ENCODE peak calls at places on chromosomes 11 and 22, in five cellular contexts. R is activated CD8-positive, alpha-beta memory T cell treated with anti-CD3 and anti-CD28 coated beads, Interleukin-2, amount 50 U/mL, for 48 hours; J is psoas muscle; W is WTC11; B is effector memory CD8-positive, alpha-beta T cell. M is an unnamed sample.

GRCh38 chr11:25769287-25769686 is 562.6 kb upstream of the ANO3 start:
- DNase-seq in R (no peak), J (no peak), W (no peak), B (no peak), M (no peak)

GRCh38 chr22:49011379-49011768 is 816.3 kb downstream of the BRD1 start:
- DNase-seq in R (peak), J (no peak), W (no peak), B (no peak), M (no peak)

GRCh38 chr11:90997241-90997640 is 774.4 kb upstream of the CHORDC1 start:
- DNase-seq in R (no peak), J (no peak), W (no peak), B (no peak), M (no peak)

GRCh38 chr11:65130631-65131416 is 3.5 kb downstream of the SYVN1 start:
- DNase-seq in R (no peak), J (no peak), W (no peak), B (no peak), M (no peak)

GRCh38 chr11:104476454-104476853 is 312.5 kb upstream of the PDGFD start:
- DNase-seq in R (no peak), J (no peak), W (no peak), B (no peak), M (no peak)

GRCh38 chr11:133619973-133620372 is 87.7 kb upstream of the OPCML start:
- DNase-seq in R (no peak), J (no peak), W (no peak), B (no peak), M (no peak)

GRCh38 chr11:71566081-71566620 is 788 bp downstream of the KRTAP5-10 start:
- DNase-seq in R (no peak), J (no peak), W (no peak), B (no peak), M (no peak)

GRCh38 chr11:124760205-124760652 is 1.9 kb downstream of the ESAM start:
- DNase-seq in R (no peak), J (peak), W (peak), B (no peak), M (no peak)

GRCh38 chr11:112817376-112817775 is 143.8 kb upstream of the NCAM1 start:
- DNase-seq in R (no peak), J (no peak), W (no peak), B (no peak), M (no peak)

GRCh38 chr11:74325649-74326645 is 14.5 kb upstream of the P4HA3 start:
- DNase-seq in R (no peak), J (peak), W (no peak), B (no peak), M (no peak)

GRCh38 chr11:113954235-113954634 is 20.7 kb upstream of the HTR3A start:
- DNase-seq in R (no peak), J (no peak), W (no peak), B (no peak), M (no peak)

GRCh38 chr11:118473537-118473936 is 37.2 kb downstream of the KMT2A start:
- DNase-seq in R (no peak), J (no peak), W (no peak), B (no peak), M (no peak)

GRCh38 chr11:57288771-57289579 is 35.8 kb downstream of the TNKS1BP1 start:
- DNase-seq in R (no peak), J (no peak), W (no peak), B (no peak), M (no peak)

GRCh38 chr22:23014250-23014649 is 56.1 kb upstream of the GNAZ start:
- DNase-seq in R (no peak), J (no peak), W (no peak), B (no peak), M (no peak)

GRCh38 chr11:79026803-79027445 is 413.9 kb downstream of the TENM4 start:
- DNase-seq in R (no peak), J (no peak), W (no peak), B (no peak), M (no peak)

GRCh38 chr11:2397005-2397404 is 3.5 kb upstream of the TSSC4 start:
- DNase-seq in R (no peak), J (no peak), W (no peak), B (no peak), M (no peak)

GRCh38 chr11:115765803-115766239 is 261.6 kb upstream of the CADM1 start:
- DNase-seq in R (no peak), J (no peak), W (no peak), B (no peak), M (no peak)

M was measured in central memory CD4-positive, alpha-beta T cell.